ENCODE peak calls at places on chromosomes 4 and X, in nine cellular contexts. J is epithelial cell of esophagus; O is GM12865; C is fibroblast of villous mesenchyme; L is cardiac muscle cell; E is mammary epithelial cell; T is H9; I is CD8-positive, alpha-beta T cell; N is neural crest cell. A is an unnamed sample.

GRCh38 chr4:148076964-148077363 is 345.1 kb downstream of the ARHGAP10 start:
- DNase-seq in J (no peak), O (no peak), C (peak; percentile 39), L (no peak), E (no peak), T (no peak), I (no peak), N (no peak), A (no peak)

GRCh38 chr4:181548873-181549541 is 694.2 kb upstream of the TENM3 start:
- DNase-seq in J (peak; percentile 84), O (no peak), C (peak; percentile 21), L (no peak), E (peak; percentile 79), T (peak; percentile 34), I (no peak), N (no peak), A (no peak)

GRCh38 chr4:40507977-40508376 is 121.7 kb downstream of the RBM47 start:
- DNase-seq in J (no peak), O (no peak), C (no peak), L (no peak), E (no peak), T (no peak), I (no peak), N (no peak), A (no peak)

GRCh38 chrX:152632445-152633097 is 5.1 kb upstream of the GABRQ start:
- DNase-seq in J (peak; percentile 40), O (peak; percentile 16), C (peak; percentile 34), L (peak; percentile 43), E (peak; percentile 23), T (peak; percentile 43), I (no peak), N (peak; percentile 57), A (peak; percentile 71)

GRCh38 chr4:149264093-149264733 is 551.4 kb downstream of the IQCM start:
- DNase-seq in J (peak; percentile 72), O (peak; percentile 53), C (peak; percentile 44), L (peak; percentile 70), E (peak; percentile 39), T (peak; percentile 46), I (no peak), N (peak; percentile 16), A (peak; percentile 15)

GRCh38 chr4:165368114-165368513 is 10.7 kb upstream of the CPE start:
- DNase-seq in J (no peak), O (no peak), C (no peak), L (no peak), E (no peak), T (no peak), I (no peak), N (no peak), A (no peak)

GRCh38 chrX:21926527-21927278 is 13.8 kb upstream of the SMS start:
- DNase-seq in J (peak; percentile 90), O (peak; percentile 45), C (peak; percentile 91), L (no peak), E (peak; percentile 95), T (no peak), I (no peak), N (no peak), A (no peak)

GRCh38 chrX:101749436-101749835 is 89.8 kb upstream of the ARMCX2 start:
- DNase-seq in J (no peak), O (no peak), C (no peak), L (no peak), E (no peak), T (no peak), I (no peak), N (no peak), A (no peak)

GRCh38 chr4:4872148-4872903 is 12.9 kb downstream of the MSX1 start:
- DNase-seq in J (no peak), O (no peak), C (no peak), L (peak; percentile 39), E (no peak), T (peak; percentile 89), I (no peak), N (no peak), A (peak; percentile 62)

GRCh38 chrX:15436220-15436619 is 52.0 kb upstream of the VEGFD start:
- DNase-seq in J (no peak), O (no peak), C (peak; percentile 30), L (no peak), E (no peak), T (no peak), I (no peak), N (no peak), A (no peak)

GRCh38 chr4:4374388-4375098 is 12.4 kb upstream of the NSG1 start:
- DNase-seq in J (no peak), O (no peak), C (no peak), L (no peak), E (no peak), T (no peak), I (no peak), N (no peak), A (no peak)

GRCh38 chr4:148786699-148787098 is 344.5 kb upstream of the NR3C2 start:
- DNase-seq in J (no peak), O (no peak), C (no peak), L (no peak), E (no peak), T (no peak), I (no peak), N (no peak), A (no peak)

GRCh38 chr4:91123742-91124141 is 996.5 kb downstream of the CCSER1 start:
- DNase-seq in J (no peak), O (no peak), C (no peak), L (no peak), E (no peak), T (no peak), I (no peak), N (no peak), A (no peak)

GRCh38 chrX:57918750-57919436 is 8.6 kb upstream of the ZXDA start:
- DNase-seq in J (peak; percentile 35), O (peak; percentile 28), C (peak; percentile 44), L (peak; percentile 15), E (no peak), T (no peak), I (no peak), N (peak; percentile 1), A (no peak)

GRCh38 chr4:147590249-147590920 is 26.8 kb upstream of the TMEM184C start:
- DNase-seq in J (peak; percentile 58), O (peak; percentile 73), C (peak; percentile 66), L (peak; percentile 75), E (peak; percentile 34), T (peak; percentile 51), I (no peak), N (peak; percentile 81), A (peak; percentile 75)

GRCh38 chr4:75924309-75924708 is 16.5 kb downstream of the NAAA start:
- DNase-seq in J (no peak), O (no peak), C (no peak), L (no peak), E (no peak), T (no peak), I (no peak), N (no peak), A (no peak)

GRCh38 chr4:53861856-53862610 is 202.4 kb downstream of the CHIC2 start:
- DNase-seq in J (peak; percentile 59), O (no peak), C (peak; percentile 93), L (no peak), E (peak; percentile 67), T (no peak), I (no peak), N (no peak), A (no peak)

DNA sequence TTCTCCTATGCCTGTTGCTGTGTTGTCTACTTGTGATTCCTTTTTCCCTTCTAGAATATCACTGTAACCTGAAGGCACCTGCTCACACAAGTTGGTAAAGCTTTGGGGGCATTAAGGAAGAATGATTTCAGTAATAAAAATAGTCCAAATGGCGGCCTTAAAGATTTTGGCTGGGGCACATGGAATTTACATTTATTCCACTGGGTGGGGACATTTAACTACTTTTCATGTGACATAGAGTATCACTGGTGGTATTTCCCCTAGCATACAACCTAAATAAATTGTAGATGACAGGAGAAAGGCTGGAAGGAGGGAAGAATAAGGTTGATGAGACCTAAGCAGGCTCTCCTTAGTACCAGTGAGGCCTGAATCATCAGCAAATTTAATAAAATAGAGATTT is 121.8 kb upstream of the EDA2R start:
- DNase-seq in J (no peak), O (no peak), C (peak; percentile 0), L (no peak), E (no peak), T (no peak), I (no peak), N (no peak), A (no peak)
- TF ChIP-seq CTCF in J (no peak), O (no peak), C (no peak), L (no peak), E (no peak), T (peak; percentile 51), I (no peak), N (peak; percentile 45), A (no peak)

DNA sequence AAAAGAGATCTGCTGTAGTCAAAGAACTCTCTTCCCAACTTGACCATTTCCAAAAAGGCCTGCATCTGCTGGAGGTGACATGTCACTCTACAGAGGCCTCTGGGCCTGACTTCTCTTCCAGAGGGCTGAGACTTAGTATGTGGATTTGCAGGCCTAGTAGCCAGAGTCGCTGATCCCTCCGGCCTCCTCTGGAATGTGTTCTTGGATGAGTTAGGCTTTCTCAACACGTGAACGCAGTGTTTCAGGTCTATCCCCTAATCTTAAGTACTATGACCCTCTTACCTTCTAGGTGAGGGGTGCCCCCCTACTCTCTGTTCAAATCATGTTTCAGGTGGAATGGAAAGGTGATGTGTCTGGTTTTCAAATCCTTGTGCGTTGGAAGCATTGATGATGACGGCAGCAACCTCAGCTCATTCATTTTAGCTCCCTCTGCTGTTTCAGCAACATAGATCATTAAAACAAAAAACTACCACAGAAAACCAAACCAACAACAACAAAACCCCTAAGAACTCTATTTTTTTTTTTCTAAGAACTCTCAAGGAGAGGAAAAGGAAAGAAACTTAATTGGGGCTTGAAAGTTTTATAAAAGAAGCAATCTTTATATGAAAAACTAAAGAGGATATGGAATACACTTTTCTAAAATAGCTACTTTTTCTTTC is 56.4 kb downstream of the RWDD4 start:
- DNase-seq in J (peak; percentile 53), O (peak; percentile 20), C (peak; percentile 45), L (no peak), E (peak; percentile 12), T (no peak), I (no peak), N (no peak), A (no peak)
- TF ChIP-seq CTCF in J (peak; percentile 49), O (no peak), C (peak; percentile 50), L (peak; percentile 42), E (no peak), T (peak; percentile 55), I (no peak), N (peak; percentile 52), A (no peak)

GRCh38 chrX:125744914-125745313 is 421.2 kb downstream of the DCAF12L2 start:
- DNase-seq in J (no peak), O (no peak), C (no peak), L (no peak), E (no peak), T (no peak), I (no peak), N (no peak), A (no peak)
- TF ChIP-seq CTCF in J (no peak), O (no peak), C (no peak), L (no peak), E (no peak), T (peak; percentile 47), I (no peak), N (peak; percentile 42), A (no peak)

GRCh38 chrX:70292788-70293187 is 2.9 kb downstream of the KIF4A start:
- DNase-seq in J (no peak), O (no peak), C (peak; percentile 31), L (no peak), E (no peak), T (no peak), I (no peak), N (no peak), A (no peak)
- TF ChIP-seq CTCF in J (no peak), O (no peak), C (no peak), L (peak; percentile 7), E (no peak), T (no peak), I (no peak), N (no peak), A (no peak)

A was measured in nephron progenitor cell.